ENCODE peak calls at places on chromosomes 11 and 22, in four cellular contexts. X, J, I and Y are unnamed samples.

GRCh38 chr11:111189466-111189865 is 56.1 kb upstream of the POU2AF2 start:
- DNase-seq in X (no peak), J (no peak), I (no peak), Y (no peak)

GRCh38 chr11:76124905-76125566 is 81.3 kb downstream of the WNT11 start:
- DNase-seq in X (no peak), J (peak), I (no peak), Y (no peak)

GRCh38 chr22:24107668-24108067 is 73.6 kb upstream of the SUSD2 start:
- DNase-seq in X (no peak), J (no peak), I (no peak), Y (peak)

GRCh38 chr11:32391479-32391878 is 43.9 kb downstream of the WT1 start:
- DNase-seq in X (no peak), J (no peak), I (no peak), Y (no peak)

GRCh38 chr22:50329236-50329635 is 2.4 kb upstream of the DENND6B start:
- DNase-seq in X (no peak), J (no peak), I (no peak), Y (peak)

GRCh38 chr11:46198873-46199250 is 77.6 kb upstream of the PHF21A start:
- DNase-seq in X (no peak), J (no peak), I (no peak), Y (no peak)

GRCh38 chr11:78753297-78753696 is 178.6 kb upstream of the NARS2 start:
- DNase-seq in X (no peak), J (no peak), I (no peak), Y (no peak)

GRCh38 chr22:29343313-29343805 is 27.9 kb upstream of the RASL10A start:
- DNase-seq in X (no peak), J (no peak), I (no peak), Y (no peak)

GRCh38 chr11:111378773-111379499 is at the start of gene POU2AF1:
- DNase-seq in X (peak), J (peak), I (peak), Y (peak)

GRCh38 chr22:42462016-42462415 is 29.8 kb upstream of the NFAM1 start:
- DNase-seq in X (no peak), J (no peak), I (no peak), Y (no peak)

GRCh38 chr11:28343304-28344233 is 235.4 kb downstream of the METTL15 start:
- DNase-seq in X (no peak), J (no peak), I (peak), Y (peak)

GRCh38 chr11:12793506-12793905 is 119.3 kb downstream of the TEAD1 start:
- DNase-seq in X (no peak), J (no peak), I (no peak), Y (no peak)